ENCODE peak calls at places on chromosomes 11 and 22, in seven cellular contexts. F, P, L, V, Z, M and B are unnamed samples.

GRCh38 chr11:75351541-75352416 is at the start of gene ARRB1:
- DNase-seq in F (peak; percentile 80), P (no peak), L (peak; percentile 47), V (peak; percentile 91), Z (peak; percentile 70), M (peak; percentile 83), B (peak; percentile 89)

GRCh38 chr11:86888164-86888977 is 66.8 kb downstream of the FZD4 start:
- DNase-seq in F (no peak), P (no peak), L (no peak), V (no peak), Z (no peak), M (no peak), B (no peak)

GRCh38 chr22:42160830-42161696 is 30.5 kb upstream of the CYP2D6 start:
- DNase-seq in F (peak; percentile 68), P (no peak), L (no peak), V (no peak), Z (peak; percentile 28), M (no peak), B (peak; percentile 72)

GRCh38 chr11:65500262-65501004 is 1.6 kb downstream of the MALAT1 start:
- DNase-seq in F (peak; percentile 50), P (no peak), L (peak; percentile 63), V (peak; percentile 70), Z (no peak), M (no peak), B (peak; percentile 62)

GRCh38 chr11:111808063-111808588 is 41.9 kb upstream of the PPP2R1B start:
- DNase-seq in F (no peak), P (no peak), L (no peak), V (no peak), Z (no peak), M (no peak), B (no peak)

GRCh38 chr11:109150603-109151002 is 271.4 kb upstream of the C11orf87 start:
- DNase-seq in F (no peak), P (no peak), L (no peak), V (no peak), Z (no peak), M (no peak), B (no peak)

GRCh38 chr11:116376547-116376946 is 396.2 kb downstream of the BUD13 start:
- DNase-seq in F (no peak), P (no peak), L (no peak), V (no peak), Z (no peak), M (no peak), B (no peak)

GRCh38 chr22:45537734-45538181 is 35.1 kb downstream of the FBLN1 start:
- DNase-seq in F (no peak), P (no peak), L (peak; percentile 38), V (no peak), Z (no peak), M (peak; percentile 58), B (peak; percentile 74)

GRCh38 chr11:117096140-117096972 is 1.9 kb downstream of the SIK3 start:
- DNase-seq in F (peak; percentile 47), P (no peak), L (no peak), V (no peak), Z (no peak), M (no peak), B (no peak)

GRCh38 chr11:68383976-68384501 is 71.6 kb downstream of the LRP5 start:
- DNase-seq in F (peak; percentile 79), P (peak; percentile 55), L (peak; percentile 88), V (no peak), Z (peak; percentile 62), M (peak; percentile 74), B (peak; percentile 78)

GRCh38 chr22:37018815-37019308 is 385 bp downstream of the TST start:
- DNase-seq in F (peak; percentile 89), P (no peak), L (peak; percentile 49), V (peak; percentile 83), Z (no peak), M (peak; percentile 78), B (peak; percentile 84)

GRCh38 chr22:38868886-38869381 is 3.1 kb downstream of the CBX6 start:
- DNase-seq in F (peak; percentile 81), P (peak; percentile 38), L (peak; percentile 74), V (peak; percentile 90), Z (peak; percentile 68), M (peak; percentile 85), B (peak; percentile 93)
- H3K4me3 ChIP-seq in F (no peak overlapping the region), P (no peak overlapping the region), L (no peak overlapping the region), V (no peak overlapping the region), Z (no peak overlapping the region), M (no peak overlapping the region), B (no peak overlapping the region)

DNA sequence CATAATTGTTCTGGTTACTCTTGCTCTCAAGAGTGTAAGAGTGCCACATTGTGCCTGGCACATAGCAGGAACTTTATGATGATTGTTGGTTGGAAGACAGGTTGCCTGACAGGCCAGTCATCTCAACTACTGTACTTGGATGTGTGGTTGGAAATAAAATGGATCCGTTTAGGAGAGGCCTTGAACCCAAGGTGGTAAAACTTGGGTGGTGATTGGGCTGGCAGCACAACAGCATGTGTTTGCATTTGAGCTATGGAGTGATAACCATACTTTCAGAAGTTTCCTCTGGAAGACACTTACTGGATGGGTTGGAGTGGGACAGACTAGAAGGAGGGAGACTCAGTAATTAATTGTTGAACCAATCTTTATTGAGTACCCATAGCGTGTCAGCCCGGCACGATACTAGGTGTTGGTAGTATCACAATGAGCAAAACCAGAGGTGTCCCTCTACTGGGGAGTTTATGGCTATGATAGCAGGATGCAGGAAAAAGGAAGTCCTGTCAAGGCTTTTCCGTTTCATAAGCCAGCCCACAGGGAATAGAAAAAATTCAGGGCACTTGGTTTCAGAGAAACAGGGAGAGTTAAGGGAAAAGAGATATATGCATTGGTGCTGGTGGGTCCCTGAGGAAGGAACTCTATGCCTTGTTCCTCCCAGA is 3.1 kb upstream of the TMEM109 start:
- DNase-seq in F (no peak), P (no peak), L (no peak), V (no peak), Z (no peak), M (no peak), B (no peak)
- H3K4me1 ChIP-seq in F (peaks cover 4% of the 10 kb centered on the region), P (peaks cover 8% of the 10 kb centered on the region), L (peaks cover 19% of the 10 kb centered on the region), V (peaks cover 27% of the 10 kb centered on the region), Z (peaks cover 9% of the 10 kb centered on the region), M (peaks cover 21% of the 10 kb centered on the region), B (peaks cover 12% of the 10 kb centered on the region)

GRCh38 chr11:118870396-118871343 is 13.0 kb upstream of the CXCR5 start:
- DNase-seq in F (peak; percentile 30), P (no peak), L (peak; percentile 65), V (peak; percentile 69), Z (no peak), M (peak; percentile 40), B (no peak)
- H3K4me3 ChIP-seq in F (no peak overlapping the region), P (peak overlapping the region; percentile 52), L (peak overlapping the region; percentile 24), V (peak overlapping the region; percentile 23), Z (no peak overlapping the region), M (no peak overlapping the region), B (no peak overlapping the region)

DNA sequence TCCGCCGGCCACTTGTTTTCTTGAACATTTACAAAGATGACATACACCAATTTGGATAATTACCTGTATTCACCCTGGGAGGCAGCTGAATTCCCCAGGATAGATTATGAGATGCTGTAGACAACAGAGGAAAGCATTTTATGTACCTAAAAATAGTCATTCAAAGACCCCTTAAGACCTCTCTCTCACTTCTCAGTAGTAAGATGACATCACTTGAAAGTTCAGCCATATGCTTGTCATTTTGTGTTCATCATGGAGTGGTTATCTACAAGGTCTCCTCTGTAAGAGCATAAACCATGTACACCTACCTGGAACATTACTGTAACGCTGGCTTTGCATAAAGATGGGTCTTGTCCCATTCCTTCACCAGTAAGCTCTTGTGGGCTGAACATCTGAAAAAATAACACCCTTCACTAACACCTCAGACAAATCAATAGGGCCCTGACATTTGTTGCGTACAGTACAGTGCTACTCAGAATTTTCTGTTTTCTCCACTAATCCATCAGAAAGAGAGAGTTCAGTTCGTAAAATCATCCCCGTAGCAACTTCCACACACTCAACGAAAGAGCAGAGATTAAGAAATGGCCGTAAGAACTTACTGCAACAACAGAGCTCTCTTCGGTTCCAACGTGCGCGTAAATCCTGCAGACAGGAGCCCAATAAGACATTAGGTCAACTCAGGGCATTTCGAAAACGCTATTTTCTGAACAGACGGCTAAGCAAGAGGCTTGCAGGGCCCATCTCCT is 15.6 kb upstream of the WDR74 start:
- DNase-seq in F (peak; percentile 21), P (no peak), L (no peak), V (no peak), Z (no peak), M (no peak), B (no peak)
- H3K4me1 ChIP-seq in F (peaks cover 10% of the 10 kb centered on the region), P (peaks cover 19% of the 10 kb centered on the region), L (peaks cover 20% of the 10 kb centered on the region), V (peaks cover 27% of the 10 kb centered on the region), Z (peaks cover 46% of the 10 kb centered on the region), M (peaks cover 15% of the 10 kb centered on the region), B (peaks cover 27% of the 10 kb centered on the region)

GRCh38 chr11:58580311-58580710 is 1.4 kb downstream of the ZFP91 start:
- DNase-seq in F (no peak), P (no peak), L (no peak), V (no peak), Z (no peak), M (no peak), B (no peak)
- H3K4me3 ChIP-seq in F (peak overlapping the region; percentile 89), P (peak overlapping the region; percentile 84), L (peak overlapping the region; percentile 100), V (peak overlapping the region; percentile 94), Z (peak overlapping the region; percentile 98), M (peak overlapping the region; percentile 99), B (no peak overlapping the region)